ENCODE peak calls at places on chromosome X, in four cellular contexts. One of them, this sample, is unnamed.

GRCh38 chrX:153667931-153668396 is 5.6 kb downstream of the PNCK start:
- DNase-seq in HL-60: no peak
- DNase-seq in brain microvascular endothelial cell: peak
- DNase-seq in coronary artery: peak
- DNase-seq in this sample: peak

GRCh38 chrX:125205084-125205917 is 114.4 kb upstream of the TEX13C start:
- DNase-seq in HL-60: peak
- DNase-seq in brain microvascular endothelial cell: peak
- DNase-seq in coronary artery: peak
- DNase-seq in this sample: no peak

GRCh38 chrX:84501798-84502628 is at the start of gene HDX:
- DNase-seq in HL-60: no peak
- DNase-seq in brain microvascular endothelial cell: peak
- DNase-seq in coronary artery: peak
- DNase-seq in this sample: peak

GRCh38 chrX:154546354-154547244 is at the start of gene G6PD:
- DNase-seq in HL-60: no peak
- DNase-seq in brain microvascular endothelial cell: no peak
- DNase-seq in coronary artery: no peak
- DNase-seq in this sample: no peak

GRCh38 chrX:2474280-2474962 is 26.4 kb downstream of the DHRSX start:
- DNase-seq in HL-60: no peak
- DNase-seq in brain microvascular endothelial cell: no peak
- DNase-seq in coronary artery: no peak
- DNase-seq in this sample: no peak

GRCh38 chrX:124023838-124024238 is 62.3 kb downstream of the STAG2 start:
- DNase-seq in HL-60: no peak
- DNase-seq in brain microvascular endothelial cell: no peak
- DNase-seq in coronary artery: no peak
- DNase-seq in this sample: no peak

GRCh38 chrX:103774070-103774642 is 2.5 kb upstream of the PLP1 start:
- DNase-seq in HL-60: no peak
- DNase-seq in brain microvascular endothelial cell: no peak
- DNase-seq in coronary artery: no peak
- DNase-seq in this sample: no peak

GRCh38 chrX:18146954-18147353 is 73.7 kb downstream of the BEND2 start:
- DNase-seq in HL-60: no peak
- DNase-seq in brain microvascular endothelial cell: peak
- DNase-seq in coronary artery: no peak
- DNase-seq in this sample: no peak

GRCh38 chrX:139304471-139304870 is 226.1 kb upstream of the F9 start:
- DNase-seq in HL-60: no peak
- DNase-seq in brain microvascular endothelial cell: no peak
- DNase-seq in coronary artery: no peak
- DNase-seq in this sample: no peak

GRCh38 chrX:22351966-22352365 is 79.3 kb downstream of the CBLL2 start:
- DNase-seq in HL-60: no peak
- DNase-seq in brain microvascular endothelial cell: peak
- DNase-seq in coronary artery: no peak
- DNase-seq in this sample: no peak

GRCh38 chrX:139967300-139967699 is 2.0 kb upstream of the CXorf66 start:
- DNase-seq in HL-60: no peak
- DNase-seq in brain microvascular endothelial cell: no peak
- DNase-seq in coronary artery: no peak
- DNase-seq in this sample: no peak

GRCh38 chrX:1564750-1565683 is 26.4 kb upstream of the AKAP17A start:
- DNase-seq in HL-60: no peak
- DNase-seq in brain microvascular endothelial cell: no peak
- DNase-seq in coronary artery: no peak
- DNase-seq in this sample: no peak

GRCh38 chrX:83658731-83659130 is 150.6 kb downstream of the POU3F4 start:
- DNase-seq in HL-60: no peak
- DNase-seq in brain microvascular endothelial cell: no peak
- DNase-seq in coronary artery: no peak
- DNase-seq in this sample: no peak

GRCh38 chrX:23782863-23783568 is at the start of gene SAT1:
- DNase-seq in HL-60: peak
- DNase-seq in brain microvascular endothelial cell: peak
- DNase-seq in coronary artery: peak
- DNase-seq in this sample: peak

GRCh38 chrX:7943600-7944245 is 16.5 kb upstream of the PNPLA4 start:
- DNase-seq in HL-60: no peak
- DNase-seq in brain microvascular endothelial cell: no peak
- DNase-seq in coronary artery: no peak
- DNase-seq in this sample: no peak

GRCh38 chrX:74467656-74468055 is 46.4 kb downstream of the SLC16A2 start:
- DNase-seq in HL-60: no peak
- DNase-seq in brain microvascular endothelial cell: no peak
- DNase-seq in coronary artery: no peak
- DNase-seq in this sample: no peak

GRCh38 chrX:44974462-44974861 is 101.5 kb downstream of the KDM6A start:
- DNase-seq in HL-60: no peak
- DNase-seq in brain microvascular endothelial cell: peak
- DNase-seq in coronary artery: no peak
- DNase-seq in this sample: no peak

GRCh38 chrX:46681849-46682248 is 77.1 kb downstream of the SLC9A7 start:
- DNase-seq in HL-60: no peak
- DNase-seq in brain microvascular endothelial cell: no peak
- DNase-seq in coronary artery: no peak
- DNase-seq in this sample: no peak

GRCh38 chrX:31435592-31435991 is 363.8 kb upstream of the FTHL17 start:
- DNase-seq in HL-60: no peak
- DNase-seq in brain microvascular endothelial cell: peak
- DNase-seq in coronary artery: no peak
- DNase-seq in this sample: no peak

GRCh38 chrX:23742174-23742692 is 843 bp downstream of the ACOT9 start:
- DNase-seq in HL-60: no peak
- DNase-seq in brain microvascular endothelial cell: peak
- DNase-seq in coronary artery: no peak
- DNase-seq in this sample: no peak

GRCh38 chrX:41302293-41302868 is 31.6 kb upstream of the DDX3X start:
- DNase-seq in HL-60: no peak
- DNase-seq in brain microvascular endothelial cell: no peak
- DNase-seq in coronary artery: no peak
- DNase-seq in this sample: no peak

GRCh38 chrX:104427693-104428092 is 138.3 kb upstream of the IL1RAPL2 start:
- DNase-seq in HL-60: no peak
- DNase-seq in brain microvascular endothelial cell: no peak
- DNase-seq in coronary artery: no peak
- DNase-seq in this sample: no peak

GRCh38 chrX:150504399-150505186 is 63.8 kb upstream of the MTM1 start:
- DNase-seq in HL-60: no peak
- DNase-seq in brain microvascular endothelial cell: no peak
- DNase-seq in coronary artery: no peak
- DNase-seq in this sample: no peak

GRCh38 chrX:916235-916609 is 285.6 kb downstream of the SHOX start:
- DNase-seq in HL-60: no peak
- DNase-seq in brain microvascular endothelial cell: peak
- DNase-seq in coronary artery: no peak
- DNase-seq in this sample: no peak

GRCh38 chrX:150205011-150205410 is 158.1 kb upstream of the MAMLD1 start:
- DNase-seq in HL-60: no peak
- DNase-seq in brain microvascular endothelial cell: no peak
- DNase-seq in coronary artery: peak
- DNase-seq in this sample: no peak

GRCh38 chrX:51456814-51457213 is 39.6 kb downstream of the NUDT11 start:
- DNase-seq in HL-60: no peak
- DNase-seq in brain microvascular endothelial cell: no peak
- DNase-seq in coronary artery: no peak
- DNase-seq in this sample: no peak

GRCh38 chrX:126165401-126165720 is 728 bp downstream of the DCAF12L2 start:
- DNase-seq in HL-60: no peak
- DNase-seq in brain microvascular endothelial cell: no peak
- DNase-seq in coronary artery: no peak
- DNase-seq in this sample: no peak

GRCh38 chrX:150150081-150150779 is 211.9 kb upstream of the EOLA2 start:
- DNase-seq in HL-60: no peak
- DNase-seq in brain microvascular endothelial cell: no peak
- DNase-seq in coronary artery: peak
- DNase-seq in this sample: no peak

GRCh38 chrX:115408736-115409390 is 119.3 kb downstream of the LUZP4 start:
- DNase-seq in HL-60: no peak
- DNase-seq in brain microvascular endothelial cell: peak
- DNase-seq in coronary artery: no peak
- DNase-seq in this sample: no peak

GRCh38 chrX:34365482-34365881 is 233.4 kb upstream of the FAM47A start:
- DNase-seq in HL-60: no peak
- DNase-seq in brain microvascular endothelial cell: peak
- DNase-seq in coronary artery: no peak
- DNase-seq in this sample: no peak

GRCh38 chrX:41336447-41336846 is 2.5 kb downstream of the DDX3X start:
- DNase-seq in HL-60: no peak
- DNase-seq in brain microvascular endothelial cell: no peak
- DNase-seq in coronary artery: no peak
- DNase-seq in this sample: no peak

GRCh38 chrX:23732704-23733103 is 10.4 kb downstream of the ACOT9 start:
- DNase-seq in HL-60: no peak
- DNase-seq in brain microvascular endothelial cell: no peak
- DNase-seq in coronary artery: no peak
- DNase-seq in this sample: peak

GRCh38 chrX:13923845-13924244 is 105.8 kb downstream of the GEMIN8 start:
- DNase-seq in HL-60: no peak
- DNase-seq in brain microvascular endothelial cell: no peak
- DNase-seq in coronary artery: no peak
- DNase-seq in this sample: no peak

GRCh38 chrX:19670854-19671620 is 155.7 kb upstream of the MAP3K15 start:
- DNase-seq in HL-60: no peak
- DNase-seq in brain microvascular endothelial cell: peak
- DNase-seq in coronary artery: no peak
- DNase-seq in this sample: no peak

GRCh38 chrX:133926809-133927208 is 58.6 kb downstream of the GPC3 start:
- DNase-seq in HL-60: no peak
- DNase-seq in brain microvascular endothelial cell: no peak
- DNase-seq in coronary artery: no peak
- DNase-seq in this sample: no peak

GRCh38 chrX:131728295-131729145 is 184.6 kb downstream of the OR13H1 start:
- DNase-seq in HL-60: no peak
- DNase-seq in brain microvascular endothelial cell: peak
- DNase-seq in coronary artery: peak
- DNase-seq in this sample: no peak
- TF ChIP-seq CTCF in HL-60: no peak
- TF ChIP-seq CTCF in brain microvascular endothelial cell: peak
- TF ChIP-seq CTCF in coronary artery: no peak
- TF ChIP-seq CTCF in this sample: no peak

GRCh38 chrX:129779747-129780146 is at the start of gene SASH3:
- DNase-seq in HL-60: peak
- DNase-seq in brain microvascular endothelial cell: no peak
- DNase-seq in coronary artery: no peak
- DNase-seq in this sample: peak

GRCh38 chrX:129779086-129779672 is 570 bp upstream of the SASH3 start:
- DNase-seq in HL-60: no peak
- DNase-seq in brain microvascular endothelial cell: no peak
- DNase-seq in coronary artery: no peak
- DNase-seq in this sample: no peak

GRCh38 chrX:129780441-129781105 is 824 bp downstream of the SASH3 start:
- DNase-seq in HL-60: no peak
- DNase-seq in brain microvascular endothelial cell: no peak
- DNase-seq in coronary artery: no peak
- DNase-seq in this sample: no peak

GRCh38 chrX:129773649-129774458 is 5.9 kb upstream of the SASH3 start:
- DNase-seq in HL-60: no peak
- DNase-seq in brain microvascular endothelial cell: no peak
- DNase-seq in coronary artery: no peak
- DNase-seq in this sample: no peak

DNA sequence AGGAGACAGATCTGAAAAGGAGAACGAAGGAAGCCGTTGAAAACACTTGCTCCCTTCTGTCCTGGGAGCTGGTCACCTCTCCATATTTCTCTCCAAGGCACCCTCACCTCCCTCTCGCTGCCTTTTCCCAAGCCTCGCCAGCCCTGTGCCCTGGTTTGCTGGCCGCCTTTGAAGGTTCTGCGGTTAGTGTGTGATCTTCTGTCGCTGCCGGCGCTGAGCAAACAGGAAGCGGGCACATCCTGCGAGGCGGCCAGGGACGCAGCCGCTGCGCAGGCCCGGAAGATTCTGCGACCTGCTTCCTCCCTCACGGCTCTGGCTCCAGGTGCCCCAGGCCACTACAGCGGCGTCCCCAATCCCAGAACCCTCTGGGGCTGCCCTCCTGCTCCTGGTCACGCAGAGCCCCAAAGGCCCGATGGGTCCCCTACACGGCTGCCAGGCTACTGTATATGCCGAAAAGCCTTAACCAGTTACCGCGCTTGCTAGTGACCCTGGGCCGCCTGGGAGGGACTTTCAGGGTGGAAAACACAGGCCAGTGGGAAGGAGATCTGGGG is 2.5 kb upstream of the SASH3 start:
- DNase-seq in HL-60: peak
- DNase-seq in brain microvascular endothelial cell: no peak
- DNase-seq in coronary artery: no peak
- DNase-seq in this sample: no peak
- H3K4me3 ChIP-seq in HL-60: peak
- H3K4me3 ChIP-seq in brain microvascular endothelial cell: no peak
- H3K4me3 ChIP-seq in coronary artery: no peak
- H3K4me3 ChIP-seq in this sample: peak

GRCh38 chrX:70332600-70332999 is 42.7 kb downstream of the KIF4A start:
- DNase-seq in HL-60: no peak
- DNase-seq in brain microvascular endothelial cell: no peak
- DNase-seq in coronary artery: no peak
- DNase-seq in this sample: no peak
- TF ChIP-seq CTCF in HL-60: no peak
- TF ChIP-seq CTCF in brain microvascular endothelial cell: peak
- TF ChIP-seq CTCF in coronary artery: no peak
- TF ChIP-seq CTCF in this sample: no peak

GRCh38 chrX:40093586-40093985 is 4.2 kb downstream of the BCOR start:
- DNase-seq in HL-60: no peak
- DNase-seq in brain microvascular endothelial cell: no peak
- DNase-seq in coronary artery: no peak
- DNase-seq in this sample: no peak
- H3K4me3 ChIP-seq in HL-60: no peak
- H3K4me3 ChIP-seq in brain microvascular endothelial cell: peak
- H3K4me3 ChIP-seq in coronary artery: peak
- H3K4me3 ChIP-seq in this sample: no peak